ENCODE peak calls at places on chromosomes 1 and 21, in eight cellular contexts. N, I, B, U, Z, L, H and F are unnamed samples.

GRCh38 chr1:64404202-64404601 is 65.7 kb upstream of the CACHD1 start:
- DNase-seq in I (no peak), H (no peak), B (no peak), U (no peak), L (no peak), Z (no peak), N (no peak), F (no peak)

GRCh38 chr1:246492611-246493245 is 14.4 kb downstream of the SMYD3 start:
- DNase-seq in N (peak; percentile 60), I (peak; percentile 65), H (no peak), U (no peak), B (peak; percentile 39), L (peak; percentile 62), Z (peak; percentile 48), F (peak; percentile 65)

GRCh38 chr1:59714966-59715365 is 99.8 kb upstream of the HOOK1 start:
- DNase-seq in Z (no peak), U (no peak), N (no peak), I (no peak), L (no peak), B (no peak), H (no peak), F (no peak)

GRCh38 chr1:8109226-8109625 is 83.1 kb upstream of the ERRFI1 start:
- DNase-seq in N (no peak), L (no peak), Z (no peak), I (no peak), B (no peak), U (no peak), H (no peak), F (no peak)

GRCh38 chr21:15192243-15192642 is 127.4 kb upstream of the NRIP1 start:
- DNase-seq in U (no peak), L (no peak), B (no peak), I (no peak), N (peak; percentile 70), H (no peak), Z (no peak), F (no peak)

GRCh38 chr1:88731475-88731874 is 47.4 kb downstream of the PKN2 start:
- DNase-seq in L (no peak), Z (peak; percentile 82), N (peak; percentile 7), B (no peak), H (no peak), I (peak; percentile 3), U (no peak), F (peak; percentile 58)

GRCh38 chr1:39317910-39318633 is 113.6 kb downstream of the MACF1 start:
- DNase-seq in H (no peak), N (peak; percentile 40), B (no peak), Z (no peak), I (no peak), L (no peak), U (no peak), F (no peak)

GRCh38 chr21:21860888-21861287 is 862.7 kb downstream of the NCAM2 start:
- DNase-seq in Z (no peak), L (no peak), U (no peak), I (no peak), B (no peak), H (no peak), N (no peak), F (no peak)

GRCh38 chr21:44623575-44623974 is 3.3 kb upstream of the KRTAP10-9 start:
- DNase-seq in B (peak; percentile 1), N (no peak), U (no peak), I (no peak), H (no peak), L (no peak), Z (no peak), F (no peak)
- H3K9me3 ChIP-seq in B (peaks cover 13% of the 10 kb centered on the region), N (no peaks in the 10 kb centered on the region), U (peaks cover 13% of the 10 kb centered on the region), I (peaks cover 17% of the 10 kb centered on the region), H (peaks cover 3% of the 10 kb centered on the region), L (no peaks in the 10 kb centered on the region), Z (peaks cover 32% of the 10 kb centered on the region), F (peaks cover 14% of the 10 kb centered on the region)

GRCh38 chr1:3349968-3350299 is 104.5 kb upstream of the ARHGEF16 start:
- DNase-seq in I (no peak), B (no peak), L (no peak), Z (no peak), H (no peak), N (no peak), U (no peak), F (no peak)
- H3K9me3 ChIP-seq in I (peaks cover 2% of the 10 kb centered on the region), B (no peaks in the 10 kb centered on the region), L (no peaks in the 10 kb centered on the region), Z (peaks cover 5% of the 10 kb centered on the region), H (no peaks in the 10 kb centered on the region), N (no peaks in the 10 kb centered on the region), U (peaks cover 1% of the 10 kb centered on the region), F (no peaks in the 10 kb centered on the region)

DNA sequence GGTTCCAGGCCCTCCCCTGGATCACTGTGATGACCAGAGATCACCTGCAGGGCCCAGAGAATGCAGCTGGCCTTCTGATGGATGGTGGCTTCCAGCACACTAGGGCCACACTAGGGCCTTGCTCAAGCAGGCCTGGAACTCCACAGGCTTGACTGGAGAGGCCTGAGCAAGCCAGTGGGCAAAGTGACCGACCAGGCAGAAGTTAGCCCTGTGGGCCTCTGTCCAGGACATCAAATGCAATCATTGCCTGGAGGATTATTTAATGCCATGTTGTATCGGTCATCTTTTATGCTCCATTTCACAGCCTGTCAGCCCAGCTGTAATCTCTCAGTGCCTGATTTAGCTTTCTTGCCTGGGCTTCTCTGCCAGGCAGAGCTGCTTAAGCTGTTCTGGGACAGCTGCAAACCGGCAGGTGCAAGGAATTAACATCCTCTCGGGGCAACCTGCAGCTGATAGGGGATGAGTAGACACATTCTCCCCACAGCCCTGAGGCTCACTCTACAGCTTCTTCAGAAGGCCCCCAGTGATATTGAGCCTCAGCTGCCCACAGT is 17.7 kb downstream of the NENF start:
- DNase-seq in H (no peak), Z (no peak), I (no peak), U (no peak), B (no peak), L (no peak), N (no peak), F (no peak)
- H3K9me3 ChIP-seq in H (no peaks in the 10 kb centered on the region), Z (no peaks in the 10 kb centered on the region), I (no peaks in the 10 kb centered on the region), U (no peaks in the 10 kb centered on the region), B (no peaks in the 10 kb centered on the region), L (no peaks in the 10 kb centered on the region), N (no peaks in the 10 kb centered on the region), F (no peaks in the 10 kb centered on the region)

GRCh38 chr21:28342229-28342810 is 650.4 kb downstream of the LTN1 start:
- DNase-seq in B (no peak), I (no peak), U (no peak), Z (no peak), H (no peak), L (no peak), N (no peak), F (no peak)

GRCh38 chr21:28337319-28337718 is 655.4 kb downstream of the LTN1 start:
- DNase-seq in H (no peak), I (no peak), B (no peak), L (no peak), Z (peak; percentile 34), U (no peak), N (peak; percentile 60), F (no peak)

GRCh38 chr21:28339403-28339802 is 653.3 kb downstream of the LTN1 start:
- DNase-seq in Z (no peak), B (no peak), L (no peak), H (no peak), N (no peak), I (no peak), U (no peak), F (no peak)

GRCh38 chr21:28336299-28336698 is 656.4 kb downstream of the LTN1 start:
- DNase-seq in Z (peak; percentile 93), B (no peak), H (no peak), L (peak; percentile 52), I (no peak), N (peak; percentile 62), U (no peak), F (no peak)

DNA sequence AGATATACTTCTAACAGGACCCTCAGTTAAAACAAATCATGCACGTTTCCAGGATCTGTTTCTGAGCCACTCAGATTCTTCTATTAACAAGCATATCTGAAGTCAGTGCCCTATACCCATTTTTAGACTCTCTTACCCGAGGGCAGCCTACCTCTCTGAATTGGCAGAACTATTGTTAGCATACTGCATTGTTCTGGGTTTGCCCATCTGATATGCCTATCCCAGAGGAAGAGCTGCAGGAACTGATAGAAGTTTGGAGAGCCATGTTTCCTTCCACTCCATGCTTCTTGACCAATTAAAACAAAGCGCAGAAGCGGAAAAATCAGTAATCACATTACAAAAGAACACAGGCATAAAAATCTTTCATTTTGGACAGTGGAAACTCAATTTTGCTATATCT is 653.8 kb downstream of the LTN1 start:
- DNase-seq in H (no peak), L (no peak), U (no peak), N (no peak), Z (no peak), I (no peak), B (no peak), F (no peak)
- H3K9me3 ChIP-seq in H (no peaks in the 10 kb centered on the region), L (no peaks in the 10 kb centered on the region), U (no peaks in the 10 kb centered on the region), N (no peaks in the 10 kb centered on the region), Z (no peaks in the 10 kb centered on the region), I (no peaks in the 10 kb centered on the region), B (peaks cover 15% of the 10 kb centered on the region), F (no peaks in the 10 kb centered on the region)

DNA sequence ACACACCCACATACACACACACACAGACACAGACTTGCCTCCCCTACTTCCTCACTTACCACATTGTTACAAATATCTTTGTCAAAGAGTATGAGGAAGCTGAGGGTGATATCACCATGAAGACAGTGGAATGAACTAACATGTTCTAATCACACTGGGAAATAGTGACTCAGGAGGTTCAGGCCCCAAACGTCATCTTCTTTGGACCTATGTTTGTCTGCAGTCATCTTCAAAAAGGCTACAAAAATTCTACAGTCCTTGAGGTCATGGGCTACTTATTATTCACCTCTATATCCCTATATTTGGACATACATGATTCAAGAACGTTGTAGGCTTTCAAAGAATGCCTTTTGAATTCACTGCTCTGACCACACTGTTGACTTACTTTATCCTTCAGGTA is 2.1 kb upstream of the LCE2C start:
- DNase-seq in B (no peak), N (no peak), Z (no peak), H (no peak), L (no peak), U (no peak), I (no peak), F (no peak)
- H3K9me3 ChIP-seq in B (no peaks in the 10 kb centered on the region), N (no peaks in the 10 kb centered on the region), Z (peaks cover 4% of the 10 kb centered on the region), H (peaks cover 2% of the 10 kb centered on the region), L (no peaks in the 10 kb centered on the region), U (no peaks in the 10 kb centered on the region), I (no peaks in the 10 kb centered on the region), F (no peaks in the 10 kb centered on the region)